ENCODE peak calls at places on chromosomes 2 and 18, in seven cellular contexts. H is K562, R is foreskin keratinocyte, K is transverse colon, M is Panc1, J is Peyer's patch, S is HFF-Myc. A is an unnamed sample.

GRCh38 chr2:123908522-123908921 is 116.6 kb upstream of the CNTNAP5 start:
- DNase-seq in M (no peak), J (no peak), S (no peak), H (no peak), R (no peak), K (no peak), A (no peak)

GRCh38 chr2:184597571-184597980 is 753 bp upstream of the ZNF804A start:
- DNase-seq in H (no peak), S (no peak), M (no peak), J (peak), K (peak), R (no peak), A (peak)

GRCh38 chr2:85772019-85772745 is 18.4 kb downstream of the ATOH8 start:
- DNase-seq in J (peak), K (peak), M (peak), S (peak), H (no peak), R (peak), A (no peak)

GRCh38 chr2:237296756-237297155 is 117.2 kb downstream of the COL6A3 start:
- DNase-seq in H (no peak), R (no peak), J (no peak), S (no peak), M (no peak), K (no peak), A (no peak)

GRCh38 chr18:54958711-54959625 is at the start of gene CCDC68:
- DNase-seq in K (peak), S (no peak), R (no peak), H (peak), M (no peak), J (no peak), A (no peak)

GRCh38 chr2:185463481-185463880 is 275.1 kb upstream of the FSIP2 start:
- DNase-seq in J (no peak), R (no peak), H (no peak), K (no peak), M (no peak), S (no peak), A (no peak)

GRCh38 chr18:8177330-8178016 is 431.8 kb upstream of the RAB12 start:
- DNase-seq in R (no peak), K (no peak), M (no peak), S (no peak), J (no peak), H (no peak), A (no peak)

GRCh38 chr2:84904717-84905174 is 710 bp upstream of the TMSB10 start:
- DNase-seq in K (peak), J (peak), H (peak), R (no peak), M (no peak), S (no peak), A (no peak)

GRCh38 chr2:177645241-177645640 is 252.7 kb downstream of the AGPS start:
- DNase-seq in R (no peak), H (no peak), M (no peak), S (no peak), K (no peak), J (no peak), A (no peak)

GRCh38 chr2:99187011-99187410 is 6.0 kb downstream of the MRPL30 start:
- DNase-seq in H (no peak), K (no peak), M (no peak), J (no peak), R (no peak), S (no peak), A (no peak)

GRCh38 chr2:80392446-80392845 is 87.9 kb upstream of the LRRTM1 start:
- DNase-seq in K (no peak), R (no peak), M (no peak), S (no peak), J (no peak), H (no peak), A (no peak)

DNA sequence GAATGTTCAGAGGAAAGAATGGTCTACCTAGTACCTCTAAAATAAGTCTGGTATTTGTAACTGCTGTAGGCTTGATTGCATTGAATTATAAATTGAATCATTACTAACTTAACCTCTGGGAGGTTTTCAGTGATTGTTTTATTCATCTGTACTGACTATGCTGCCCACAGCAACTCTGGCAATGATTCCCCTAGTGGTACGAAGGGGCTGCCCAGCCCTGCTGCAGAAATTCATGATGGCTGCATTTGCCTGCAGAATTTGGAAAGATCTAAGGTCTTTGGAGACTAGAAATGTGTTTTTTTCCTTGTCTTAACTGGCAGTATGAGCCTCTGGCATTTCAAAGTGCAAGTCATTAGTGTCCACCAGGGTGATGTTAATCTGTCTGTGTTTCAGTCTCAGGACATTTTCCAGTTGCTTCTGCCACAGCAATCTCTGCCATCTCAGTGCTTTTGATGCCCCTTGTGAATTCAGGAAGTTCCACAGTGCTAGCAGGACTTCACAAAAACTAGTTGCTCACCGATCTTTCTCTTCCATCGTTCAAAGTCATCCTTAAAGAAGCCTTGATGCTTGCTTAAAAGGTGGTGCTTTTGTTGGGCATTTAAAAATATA is 13.5 kb upstream of the LRPPRC start:
- DNase-seq in K (no peak), S (no peak), R (no peak), M (no peak), H (no peak), J (no peak), A (no peak)
- TF ChIP-seq CTCF in K (no peak), S (no peak), R (no peak), M (peak), H (no peak), J (no peak), A (no peak)

GRCh38 chr2:229339613-229340012 is 68.5 kb upstream of the PID1 start:
- DNase-seq in S (peak), M (no peak), R (no peak), K (no peak), J (no peak), H (no peak), A (no peak)

GRCh38 chr2:229343661-229344060 is 72.6 kb upstream of the PID1 start:
- DNase-seq in R (peak), H (no peak), S (no peak), M (no peak), J (no peak), K (no peak), A (no peak)

GRCh38 chr2:229340086-229340760 is 69.1 kb upstream of the PID1 start:
- DNase-seq in S (peak), J (no peak), K (no peak), H (no peak), R (no peak), M (no peak), A (no peak)

GRCh38 chr2:229344151-229344551 is 73.1 kb upstream of the PID1 start:
- DNase-seq in R (peak), K (no peak), H (no peak), J (no peak), M (no peak), S (peak), A (no peak)

GRCh38 chr2:229342376-229342775 is 71.3 kb upstream of the PID1 start:
- DNase-seq in S (no peak), K (peak), J (no peak), R (no peak), M (peak), H (peak), A (no peak)
- TF ChIP-seq CTCF in S (peak), K (no peak), J (peak), R (peak), M (peak), H (peak), A (no peak)

DNA sequence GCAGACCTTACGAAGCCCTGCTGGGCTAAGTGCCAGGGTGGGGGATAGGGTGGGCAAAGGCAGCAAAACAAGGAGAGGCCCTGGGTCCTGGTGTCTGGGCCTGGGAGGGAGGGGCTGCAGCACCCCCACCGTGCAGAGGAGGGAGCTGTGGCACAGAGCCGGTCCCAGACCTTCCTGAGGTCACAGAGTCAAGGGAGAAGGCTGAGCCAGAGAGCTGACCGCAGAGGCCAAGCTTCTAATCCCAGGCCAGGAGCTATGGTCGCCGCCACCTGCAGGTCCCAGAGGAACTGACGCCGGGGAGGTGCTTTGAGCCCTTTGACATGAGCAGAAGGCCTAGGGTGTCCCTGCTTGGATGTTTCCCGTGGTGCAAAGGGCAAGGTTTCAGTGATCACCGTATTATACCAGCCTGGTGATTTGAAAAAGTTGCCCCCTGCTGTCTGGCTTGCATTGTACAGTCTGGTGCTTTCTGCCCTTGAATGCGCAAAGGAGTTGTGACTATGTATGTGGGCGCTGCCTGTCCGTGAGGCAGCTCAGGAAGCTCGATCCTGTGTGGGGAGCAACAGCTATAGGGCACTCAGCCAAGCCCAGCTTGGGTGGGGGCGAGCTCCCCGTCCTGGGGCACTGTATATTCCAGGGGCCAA is 44.3 kb downstream of the EDAR start:
- DNase-seq in R (no peak), M (no peak), K (no peak), S (no peak), J (no peak), H (peak), A (no peak)
- TF ChIP-seq CTCF in R (peak), M (no peak), K (no peak), S (peak), J (peak), H (no peak), A (no peak)

DNA sequence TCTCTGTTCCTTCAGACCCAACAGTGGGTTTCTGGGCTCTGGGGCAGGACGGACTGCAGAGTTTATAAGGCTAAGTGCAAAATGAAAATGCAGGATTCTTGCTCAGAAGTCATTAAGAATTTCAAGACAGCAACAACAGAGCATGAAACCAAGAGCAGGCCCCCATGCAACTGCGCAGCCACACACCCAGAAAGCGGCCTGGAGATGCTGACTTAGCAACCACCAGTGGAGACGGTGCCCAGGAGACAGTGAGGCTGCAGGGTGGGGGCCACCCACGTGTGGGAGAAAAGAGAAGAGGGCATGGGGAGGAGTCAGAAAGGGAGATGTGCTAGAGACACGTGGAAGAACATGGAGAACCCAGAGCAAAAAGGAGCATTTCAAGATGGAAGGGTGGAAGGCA is 66.5 kb downstream of the GALNT14 start:
- DNase-seq in M (no peak), S (no peak), H (no peak), R (no peak), K (no peak), J (no peak), A (no peak)
- TF ChIP-seq CTCF in M (no peak), S (no peak), H (no peak), R (no peak), K (no peak), J (no peak), A (no peak)

GRCh38 chr2:102588213-102588939 is 31.0 kb upstream of the SLC9A2 start:
- DNase-seq in M (no peak), R (no peak), K (no peak), J (no peak), H (no peak), S (no peak), A (no peak)

GRCh38 chr2:102591646-102592045 is 27.7 kb upstream of the SLC9A2 start:
- DNase-seq in M (no peak), R (no peak), K (no peak), J (no peak), S (no peak), H (no peak), A (no peak)

GRCh38 chr2:102589444-102589843 is 29.9 kb upstream of the SLC9A2 start:
- DNase-seq in M (no peak), S (no peak), H (no peak), J (no peak), R (no peak), K (no peak), A (no peak)

GRCh38 chr2:102593516-102593915 is 25.8 kb upstream of the SLC9A2 start:
- DNase-seq in J (no peak), H (no peak), R (no peak), S (no peak), M (no peak), K (no peak), A (no peak)

DNA sequence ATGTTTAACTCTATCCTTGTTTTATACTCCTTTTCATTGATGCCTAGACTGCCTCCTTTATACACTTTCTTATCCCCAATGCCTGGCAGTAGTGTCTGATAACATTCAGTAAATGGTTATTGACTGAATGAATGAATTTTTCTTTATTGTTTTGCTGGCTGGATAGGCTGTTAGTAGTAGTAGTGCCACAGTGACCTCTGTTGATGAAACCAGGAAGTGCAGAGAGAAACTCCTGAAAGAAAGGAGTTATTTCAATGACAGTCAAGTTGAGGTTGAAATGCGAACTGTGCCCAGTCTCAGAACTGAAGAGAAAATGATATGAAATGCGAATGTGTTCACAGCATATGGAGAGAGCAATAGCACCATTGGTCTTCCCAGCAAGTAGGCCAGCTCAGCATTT is 26.8 kb upstream of the SLC9A2 start:
- DNase-seq in M (no peak), S (no peak), R (no peak), J (no peak), K (peak), H (peak), A (no peak)
- TF ChIP-seq CTCF in M (peak), S (peak), R (peak), J (peak), K (peak), H (peak), A (no peak)

GRCh38 chr2:62409442-62409841 is 96.6 kb downstream of the TMEM17 start:
- DNase-seq in J (no peak), M (no peak), R (no peak), H (no peak), K (no peak), S (no peak), A (no peak)

GRCh38 chr2:62412347-62412742 is 93.7 kb downstream of the TMEM17 start:
- DNase-seq in J (no peak), M (no peak), K (no peak), H (no peak), R (peak), S (no peak), A (no peak)

GRCh38 chr2:62407838-62408589 is 98.0 kb downstream of the TMEM17 start:
- DNase-seq in S (no peak), R (no peak), H (no peak), J (no peak), M (no peak), K (no peak), A (no peak)

GRCh38 chr2:62410926-62411456 is 95.0 kb downstream of the TMEM17 start:
- DNase-seq in K (no peak), J (no peak), H (no peak), R (no peak), M (no peak), S (no peak), A (no peak)

GRCh38 chr2:62410015-62410453 is 96.0 kb downstream of the TMEM17 start:
- DNase-seq in J (no peak), M (no peak), S (no peak), K (no peak), H (no peak), R (no peak), A (no peak)
- TF ChIP-seq CTCF in J (no peak), M (peak), S (no peak), K (no peak), H (peak), R (peak), A (no peak)